ENCODE peak calls at places on chromosome 18, in seven cellular contexts. One of them, this sample, is unnamed.

GRCh38 chr18:32333781-32334180 is 136.9 kb downstream of the GAREM1 start:
- DNase-seq in brain microvascular endothelial cell: no peak
- DNase-seq in heart right ventricle: no peak
- DNase-seq in lower lobe of right lung: no peak
- DNase-seq in fibroblast of mammary gland: peak
- DNase-seq in Calu3: no peak
- DNase-seq in Peyer's patch: no peak
- DNase-seq in this sample: no peak

GRCh38 chr18:32893915-32894314 is 121.1 kb upstream of the KLHL14 start:
- DNase-seq in fibroblast of mammary gland: peak
- DNase-seq in lower lobe of right lung: no peak
- DNase-seq in Peyer's patch: no peak
- DNase-seq in brain microvascular endothelial cell: no peak
- DNase-seq in Calu3: no peak
- DNase-seq in heart right ventricle: no peak
- DNase-seq in this sample: no peak

GRCh38 chr18:23227729-23228075 is 92.4 kb downstream of the CABLES1 start:
- DNase-seq in brain microvascular endothelial cell: no peak
- DNase-seq in Peyer's patch: no peak
- DNase-seq in fibroblast of mammary gland: no peak
- DNase-seq in heart right ventricle: no peak
- DNase-seq in Calu3: no peak
- DNase-seq in lower lobe of right lung: no peak
- DNase-seq in this sample: no peak

GRCh38 chr18:69795785-69796184 is 151.9 kb downstream of the CD226 start:
- DNase-seq in fibroblast of mammary gland: no peak
- DNase-seq in brain microvascular endothelial cell: no peak
- DNase-seq in Calu3: no peak
- DNase-seq in lower lobe of right lung: no peak
- DNase-seq in Peyer's patch: no peak
- DNase-seq in heart right ventricle: no peak
- DNase-seq in this sample: no peak

GRCh38 chr18:29123706-29124530 is 947.0 kb upstream of the CDH2 start:
- DNase-seq in heart right ventricle: no peak
- DNase-seq in brain microvascular endothelial cell: no peak
- DNase-seq in lower lobe of right lung: no peak
- DNase-seq in Calu3: no peak
- DNase-seq in Peyer's patch: no peak
- DNase-seq in fibroblast of mammary gland: peak
- DNase-seq in this sample: no peak

GRCh38 chr18:6837904-6838303 is 108.4 kb downstream of the ARHGAP28 start:
- DNase-seq in Calu3: no peak
- DNase-seq in Peyer's patch: no peak
- DNase-seq in lower lobe of right lung: no peak
- DNase-seq in fibroblast of mammary gland: no peak
- DNase-seq in heart right ventricle: no peak
- DNase-seq in brain microvascular endothelial cell: no peak
- DNase-seq in this sample: no peak

GRCh38 chr18:34131008-34131407 is 93.7 kb downstream of the NOL4 start:
- DNase-seq in brain microvascular endothelial cell: no peak
- DNase-seq in heart right ventricle: no peak
- DNase-seq in lower lobe of right lung: no peak
- DNase-seq in Calu3: no peak
- DNase-seq in Peyer's patch: no peak
- DNase-seq in fibroblast of mammary gland: no peak
- DNase-seq in this sample: no peak

GRCh38 chr18:23259701-23260661 is 124.7 kb downstream of the CABLES1 start:
- DNase-seq in fibroblast of mammary gland: peak
- DNase-seq in brain microvascular endothelial cell: peak
- DNase-seq in Peyer's patch: peak
- DNase-seq in heart right ventricle: peak
- DNase-seq in lower lobe of right lung: peak
- DNase-seq in Calu3: peak
- DNase-seq in this sample: peak

GRCh38 chr18:79522451-79523220 is 126.9 kb downstream of the NFATC1 start:
- DNase-seq in heart right ventricle: no peak
- DNase-seq in brain microvascular endothelial cell: no peak
- DNase-seq in Peyer's patch: peak
- DNase-seq in Calu3: no peak
- DNase-seq in lower lobe of right lung: peak
- DNase-seq in fibroblast of mammary gland: no peak
- DNase-seq in this sample: no peak

GRCh38 chr18:50606609-50607008 is 46.7 kb downstream of the MAPK4 start:
- DNase-seq in Calu3: no peak
- DNase-seq in lower lobe of right lung: no peak
- DNase-seq in Peyer's patch: no peak
- DNase-seq in fibroblast of mammary gland: no peak
- DNase-seq in heart right ventricle: no peak
- DNase-seq in brain microvascular endothelial cell: no peak
- DNase-seq in this sample: no peak

GRCh38 chr18:7317804-7318231 is 86.9 kb downstream of the LRRC30 start:
- DNase-seq in fibroblast of mammary gland: no peak
- DNase-seq in heart right ventricle: no peak
- DNase-seq in Peyer's patch: no peak
- DNase-seq in lower lobe of right lung: no peak
- DNase-seq in Calu3: peak
- DNase-seq in brain microvascular endothelial cell: no peak
- DNase-seq in this sample: no peak

GRCh38 chr18:56789004-56789888 is 138.1 kb downstream of the WDR7 start:
- DNase-seq in Peyer's patch: no peak
- DNase-seq in lower lobe of right lung: no peak
- DNase-seq in brain microvascular endothelial cell: peak
- DNase-seq in heart right ventricle: peak
- DNase-seq in Calu3: peak
- DNase-seq in fibroblast of mammary gland: peak
- DNase-seq in this sample: no peak
- TF ChIP-seq CTCF in Peyer's patch: peak
- TF ChIP-seq CTCF in lower lobe of right lung: peak
- TF ChIP-seq CTCF in brain microvascular endothelial cell: peak
- TF ChIP-seq CTCF in heart right ventricle: peak
- TF ChIP-seq CTCF in Calu3: peak
- TF ChIP-seq CTCF in fibroblast of mammary gland: peak
- TF ChIP-seq CTCF in this sample: peak

GRCh38 chr18:36410346-36410745 is 112.8 kb downstream of the FHOD3 start:
- DNase-seq in fibroblast of mammary gland: no peak
- DNase-seq in Calu3: no peak
- DNase-seq in brain microvascular endothelial cell: no peak
- DNase-seq in Peyer's patch: no peak
- DNase-seq in heart right ventricle: no peak
- DNase-seq in lower lobe of right lung: no peak
- DNase-seq in this sample: no peak

GRCh38 chr18:36411745-36412168 is 114.2 kb downstream of the FHOD3 start:
- DNase-seq in Calu3: peak
- DNase-seq in heart right ventricle: no peak
- DNase-seq in Peyer's patch: no peak
- DNase-seq in lower lobe of right lung: no peak
- DNase-seq in fibroblast of mammary gland: peak
- DNase-seq in brain microvascular endothelial cell: peak
- DNase-seq in this sample: no peak

GRCh38 chr18:36409779-36410178 is 112.3 kb downstream of the FHOD3 start:
- DNase-seq in heart right ventricle: no peak
- DNase-seq in brain microvascular endothelial cell: no peak
- DNase-seq in fibroblast of mammary gland: no peak
- DNase-seq in lower lobe of right lung: no peak
- DNase-seq in Calu3: no peak
- DNase-seq in Peyer's patch: no peak
- DNase-seq in this sample: no peak

GRCh38 chr18:36415606-36416005 is 118.1 kb downstream of the FHOD3 start:
- DNase-seq in fibroblast of mammary gland: no peak
- DNase-seq in brain microvascular endothelial cell: no peak
- DNase-seq in Calu3: no peak
- DNase-seq in lower lobe of right lung: no peak
- DNase-seq in heart right ventricle: no peak
- DNase-seq in Peyer's patch: no peak
- DNase-seq in this sample: no peak

GRCh38 chr18:36412778-36413177 is 115.3 kb downstream of the FHOD3 start:
- DNase-seq in Calu3: peak
- DNase-seq in fibroblast of mammary gland: peak
- DNase-seq in Peyer's patch: no peak
- DNase-seq in lower lobe of right lung: no peak
- DNase-seq in brain microvascular endothelial cell: no peak
- DNase-seq in heart right ventricle: no peak
- DNase-seq in this sample: no peak
- TF ChIP-seq CTCF in Calu3: no peak
- TF ChIP-seq CTCF in fibroblast of mammary gland: peak
- TF ChIP-seq CTCF in Peyer's patch: no peak
- TF ChIP-seq CTCF in lower lobe of right lung: no peak
- TF ChIP-seq CTCF in brain microvascular endothelial cell: peak
- TF ChIP-seq CTCF in heart right ventricle: peak
- TF ChIP-seq CTCF in this sample: peak

DNA sequence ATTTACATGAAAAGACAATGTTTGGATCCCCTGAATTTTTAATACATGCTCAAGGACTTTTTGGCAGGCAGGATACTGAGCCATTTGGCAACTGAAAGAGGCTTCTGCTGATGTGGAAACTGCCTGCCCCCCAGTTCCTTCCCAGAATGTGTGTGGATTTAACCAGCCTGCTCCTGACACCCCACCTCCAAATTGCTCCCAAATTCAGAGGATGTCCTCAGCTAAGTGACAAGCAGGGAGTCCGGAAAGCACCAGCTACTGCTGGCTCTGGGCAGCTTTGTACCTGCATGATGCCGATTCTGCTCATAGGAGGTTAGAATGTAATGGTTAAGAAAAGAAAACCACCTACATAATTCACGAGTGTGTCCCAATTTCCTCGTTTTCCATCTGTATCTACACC is 197.5 kb downstream of the CDH20 start:
- DNase-seq in heart right ventricle: no peak
- DNase-seq in brain microvascular endothelial cell: no peak
- DNase-seq in fibroblast of mammary gland: no peak
- DNase-seq in Calu3: no peak
- DNase-seq in lower lobe of right lung: no peak
- DNase-seq in Peyer's patch: no peak
- DNase-seq in this sample: no peak
- TF ChIP-seq CTCF in heart right ventricle: no peak
- TF ChIP-seq CTCF in brain microvascular endothelial cell: no peak
- TF ChIP-seq CTCF in fibroblast of mammary gland: no peak
- TF ChIP-seq CTCF in Calu3: no peak
- TF ChIP-seq CTCF in lower lobe of right lung: no peak
- TF ChIP-seq CTCF in Peyer's patch: no peak
- TF ChIP-seq CTCF in this sample: no peak

GRCh38 chr18:38047820-38048219 is 482.2 kb upstream of the CELF4 start:
- DNase-seq in heart right ventricle: no peak
- DNase-seq in lower lobe of right lung: no peak
- DNase-seq in fibroblast of mammary gland: no peak
- DNase-seq in Calu3: no peak
- DNase-seq in Peyer's patch: no peak
- DNase-seq in brain microvascular endothelial cell: no peak
- DNase-seq in this sample: no peak
- TF ChIP-seq CTCF in heart right ventricle: peak
- TF ChIP-seq CTCF in lower lobe of right lung: no peak
- TF ChIP-seq CTCF in fibroblast of mammary gland: no peak
- TF ChIP-seq CTCF in Calu3: no peak
- TF ChIP-seq CTCF in Peyer's patch: no peak
- TF ChIP-seq CTCF in brain microvascular endothelial cell: no peak
- TF ChIP-seq CTCF in this sample: no peak

DNA sequence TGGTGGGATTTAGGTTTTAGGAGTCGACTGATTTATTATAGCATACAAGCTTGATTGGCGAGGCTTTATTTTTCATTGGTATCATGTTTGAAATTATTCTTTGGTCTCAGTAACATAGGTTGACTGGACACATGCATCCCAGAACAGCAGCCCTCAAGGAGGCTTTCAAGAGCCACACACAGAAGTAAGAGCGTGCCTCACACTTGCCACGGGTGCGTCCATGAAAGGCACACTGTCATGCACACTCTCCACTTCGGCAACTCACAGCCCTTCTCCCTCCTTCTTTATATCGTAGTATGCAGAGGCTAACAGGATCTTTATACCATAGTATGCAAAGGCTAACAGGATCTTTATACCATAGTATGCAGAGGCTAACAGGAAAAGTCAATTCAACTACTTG is 26.3 kb upstream of the ZNF516 start:
- DNase-seq in fibroblast of mammary gland: no peak
- DNase-seq in Calu3: no peak
- DNase-seq in lower lobe of right lung: no peak
- DNase-seq in brain microvascular endothelial cell: no peak
- DNase-seq in heart right ventricle: no peak
- DNase-seq in Peyer's patch: no peak
- DNase-seq in this sample: no peak
- TF ChIP-seq CTCF in fibroblast of mammary gland: no peak
- TF ChIP-seq CTCF in Calu3: no peak
- TF ChIP-seq CTCF in lower lobe of right lung: no peak
- TF ChIP-seq CTCF in brain microvascular endothelial cell: no peak
- TF ChIP-seq CTCF in heart right ventricle: no peak
- TF ChIP-seq CTCF in Peyer's patch: no peak
- TF ChIP-seq CTCF in this sample: no peak

DNA sequence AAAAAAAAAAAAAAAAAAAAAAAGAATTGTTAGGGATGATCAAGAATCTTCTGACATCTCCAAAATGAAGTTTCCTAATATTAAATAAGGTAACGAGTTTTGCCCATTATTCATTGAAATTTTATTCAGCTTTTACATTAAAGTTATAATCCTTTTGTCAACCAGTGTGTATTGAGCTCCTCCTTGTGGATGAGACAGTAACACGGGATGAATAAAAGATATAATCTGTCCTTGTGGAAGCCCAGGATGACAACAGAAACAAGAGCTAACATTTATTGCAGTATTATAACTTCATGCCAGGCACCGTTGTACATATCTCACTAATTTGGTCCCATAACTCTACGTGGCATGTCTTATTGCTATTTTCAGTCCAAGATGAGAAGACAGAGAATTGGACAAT is 33.4 kb upstream of the SERPINB7 start:
- DNase-seq in heart right ventricle: no peak
- DNase-seq in Peyer's patch: no peak
- DNase-seq in brain microvascular endothelial cell: peak
- DNase-seq in Calu3: no peak
- DNase-seq in fibroblast of mammary gland: peak
- DNase-seq in lower lobe of right lung: no peak
- DNase-seq in this sample: no peak
- TF ChIP-seq CTCF in heart right ventricle: no peak
- TF ChIP-seq CTCF in Peyer's patch: no peak
- TF ChIP-seq CTCF in brain microvascular endothelial cell: peak
- TF ChIP-seq CTCF in Calu3: peak
- TF ChIP-seq CTCF in fibroblast of mammary gland: peak
- TF ChIP-seq CTCF in lower lobe of right lung: no peak
- TF ChIP-seq CTCF in this sample: peak

GRCh38 chr18:54611819-54612218 is 20.8 kb downstream of the DYNAP start:
- DNase-seq in Peyer's patch: no peak
- DNase-seq in lower lobe of right lung: no peak
- DNase-seq in brain microvascular endothelial cell: no peak
- DNase-seq in fibroblast of mammary gland: no peak
- DNase-seq in Calu3: no peak
- DNase-seq in heart right ventricle: no peak
- DNase-seq in this sample: no peak
- TF ChIP-seq CTCF in Peyer's patch: no peak
- TF ChIP-seq CTCF in lower lobe of right lung: no peak
- TF ChIP-seq CTCF in brain microvascular endothelial cell: no peak
- TF ChIP-seq CTCF in fibroblast of mammary gland: no peak
- TF ChIP-seq CTCF in Calu3: no peak
- TF ChIP-seq CTCF in heart right ventricle: no peak
- TF ChIP-seq CTCF in this sample: no peak

GRCh38 chr18:366466-367053 is 98.7 kb upstream of the THOC1 start:
- DNase-seq in heart right ventricle: no peak
- DNase-seq in Peyer's patch: no peak
- DNase-seq in Calu3: no peak
- DNase-seq in lower lobe of right lung: no peak
- DNase-seq in fibroblast of mammary gland: no peak
- DNase-seq in brain microvascular endothelial cell: no peak
- DNase-seq in this sample: no peak
- TF ChIP-seq CTCF in heart right ventricle: no peak
- TF ChIP-seq CTCF in Peyer's patch: no peak
- TF ChIP-seq CTCF in Calu3: no peak
- TF ChIP-seq CTCF in lower lobe of right lung: no peak
- TF ChIP-seq CTCF in fibroblast of mammary gland: no peak
- TF ChIP-seq CTCF in brain microvascular endothelial cell: no peak
- TF ChIP-seq CTCF in this sample: no peak